ENCODE peak calls at places on chromosomes 13 and 19, in seven cellular contexts. N, B, V, F, J, D and Q are unnamed samples.

GRCh38 chr19:19909654-19910053 is 8.9 kb downstream of the ZNF93 start:
- DNase-seq in J (no peak), D (no peak), B (no peak), V (no peak), N (no peak), F (no peak), Q (no peak)

GRCh38 chr19:39363909-39364457 is 21.8 kb downstream of the SAMD4B start:
- DNase-seq in B (no peak), D (no peak), J (peak; percentile 33), N (peak; percentile 70), V (no peak), F (no peak), Q (peak; percentile 40)

GRCh38 chr13:85529216-85529590 is 270.0 kb downstream of the SLITRK6 start:
- DNase-seq in F (no peak), V (no peak), B (no peak), N (peak; percentile 56), D (no peak), J (no peak), Q (no peak)

GRCh38 chr19:5628470-5628869 is 5.6 kb downstream of the SAFB start:
- DNase-seq in N (no peak), V (no peak), J (no peak), F (no peak), B (no peak), D (no peak), Q (no peak)

GRCh38 chr13:112335135-112335534 is 41.0 kb upstream of the SPACA7 start:
- DNase-seq in B (no peak), J (no peak), V (no peak), D (no peak), N (no peak), F (no peak), Q (no peak)

GRCh38 chr13:79407349-79407979 is 1.4 kb upstream of the RBM26 start:
- DNase-seq in N (no peak), F (no peak), J (no peak), B (no peak), V (no peak), D (no peak), Q (no peak)

GRCh38 chr19:51140441-51140840 is 1.7 kb upstream of the SIGLEC7 start:
- DNase-seq in B (no peak), N (no peak), V (no peak), J (no peak), D (no peak), F (no peak), Q (no peak)

GRCh38 chr13:57629821-57630235 is 1.7 kb upstream of the PCDH17 start:
- DNase-seq in V (no peak), J (peak; percentile 90), B (peak; percentile 54), N (peak; percentile 66), D (no peak), F (no peak), Q (peak; percentile 80)

GRCh38 chr13:51643882-51644281 is 59.6 kb downstream of the WDFY2 start:
- DNase-seq in J (no peak), D (peak; percentile 68), V (no peak), F (no peak), N (peak; percentile 87), B (no peak), Q (no peak)

GRCh38 chr19:13008926-13009787 is 13.9 kb downstream of the NFIX start:
- DNase-seq in N (no peak), J (no peak), V (no peak), F (no peak), D (no peak), B (no peak), Q (no peak)

GRCh38 chr19:44111910-44112463 is 1.2 kb upstream of the ZNF225 start:
- DNase-seq in J (no peak), V (no peak), D (no peak), B (no peak), N (peak; percentile 91), F (peak; percentile 80), Q (no peak)

GRCh38 chr13:93080587-93080986 is 146.0 kb upstream of the GPC6 start:
- DNase-seq in V (no peak), J (no peak), F (no peak), B (no peak), N (peak; percentile 1), D (no peak), Q (no peak)

GRCh38 chr13:109780880-109781383 is 5.5 kb downstream of the IRS2 start:
- DNase-seq in D (no peak), V (no peak), F (no peak), B (no peak), J (no peak), N (no peak), Q (no peak)

GRCh38 chr13:28532226-28533048 is 37.5 kb upstream of the FLT1 start:
- DNase-seq in B (no peak), N (peak; percentile 62), V (no peak), D (no peak), F (no peak), J (peak; percentile 55), Q (peak; percentile 73)

GRCh38 chr19:55452381-55453325 is 8.8 kb downstream of the ISOC2 start:
- DNase-seq in D (no peak), B (peak; percentile 59), J (peak; percentile 80), V (no peak), N (peak; percentile 63), F (no peak), Q (no peak)

GRCh38 chr19:49081273-49081672 is 4.0 kb upstream of the SNRNP70 start:
- DNase-seq in N (no peak), B (no peak), J (no peak), D (no peak), F (no peak), V (no peak), Q (no peak)

GRCh38 chr19:49084206-49085019 is 838 bp upstream of the SNRNP70 start:
- DNase-seq in B (no peak), F (no peak), D (no peak), N (no peak), J (no peak), V (no peak), Q (no peak)

GRCh38 chr19:49086296-49086695 is 1.0 kb downstream of the SNRNP70 start:
- DNase-seq in D (no peak), B (no peak), J (no peak), N (no peak), V (no peak), F (no peak), Q (no peak)

GRCh38 chr19:49085020-49085867 is at the start of gene SNRNP70:
- DNase-seq in F (peak; percentile 97), J (peak; percentile 100), B (peak; percentile 99), D (peak; percentile 98), V (peak; percentile 91), N (peak; percentile 100), Q (peak; percentile 100)

DNA sequence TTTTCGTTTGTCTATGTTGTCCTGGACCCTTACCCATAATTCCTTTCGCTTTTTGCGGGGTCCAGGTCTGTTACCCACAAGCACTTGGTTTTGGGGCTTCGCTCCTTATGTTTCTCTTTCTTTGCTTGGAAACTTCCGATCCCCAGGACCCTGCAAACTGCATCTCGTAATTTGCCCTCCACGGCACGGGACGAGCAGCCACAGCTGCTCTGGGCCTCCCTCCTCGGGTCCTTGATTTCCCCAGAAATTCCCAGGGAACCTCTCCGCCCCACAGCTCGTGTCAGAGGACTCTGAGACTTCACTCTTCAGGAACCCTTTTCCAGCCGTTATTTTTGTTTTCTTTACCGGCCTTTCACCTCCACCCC is 599 bp downstream of the SNRNP70 start:
- DNase-seq in F (no peak), N (no peak), D (no peak), B (no peak), V (no peak), J (no peak), Q (no peak)
- H3K4me3 ChIP-seq in F (peak overlapping the region; percentile 84), N (peak overlapping the region; percentile 98), D (peak overlapping the region; percentile 86), B (peak overlapping the region; percentile 95), V (peak overlapping the region; percentile 88), J (peak overlapping the region; percentile 67), Q (peak overlapping the region; percentile 97)

GRCh38 chr19:3034194-3034844 is 5.2 kb upstream of the TLE2 start:
- DNase-seq in D (no peak), V (no peak), N (no peak), J (no peak), F (no peak), B (no peak), Q (no peak)
- H3K27me3 ChIP-seq in D (no peaks in the 10 kb centered on the region), V (no peaks in the 10 kb centered on the region), N (peaks cover 15% of the 10 kb centered on the region), J (no peaks in the 10 kb centered on the region), F (peaks cover 1% of the 10 kb centered on the region), B (no peaks in the 10 kb centered on the region), Q (no peaks in the 10 kb centered on the region)

DNA sequence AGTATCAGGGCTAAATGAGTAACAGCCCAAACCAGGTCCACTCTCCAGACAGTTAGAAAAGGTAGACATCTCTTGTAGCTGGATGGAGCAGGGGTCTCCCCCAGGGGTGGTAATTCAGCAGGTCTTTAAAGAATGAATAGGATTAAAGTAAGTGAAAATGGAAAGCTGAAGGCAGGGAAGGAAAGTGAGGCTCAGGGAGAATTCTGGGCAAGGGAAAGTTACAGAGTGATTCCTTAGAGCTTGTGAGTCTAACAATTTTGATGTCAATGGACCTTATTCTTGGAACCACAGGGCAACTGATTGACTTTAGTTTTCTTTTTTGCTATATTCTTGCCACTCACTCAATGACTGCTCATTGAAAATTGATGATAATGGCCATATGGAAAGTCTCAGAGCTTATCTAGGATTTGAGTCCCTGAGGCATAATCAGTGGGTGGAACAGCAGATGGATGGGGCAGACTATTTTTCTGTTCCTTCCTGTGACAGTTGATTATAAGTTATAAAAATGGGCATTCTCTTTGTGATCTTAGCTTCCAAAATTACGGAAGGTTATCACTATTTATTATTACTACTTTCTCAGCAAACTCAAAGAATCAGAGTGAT is 76.9 kb downstream of the LRCH1 start:
- DNase-seq in B (no peak), N (no peak), J (no peak), D (no peak), F (no peak), V (no peak), Q (no peak)
- H3K4me1 ChIP-seq in B (peaks cover 33% of the 10 kb centered on the region), N (peaks cover 10% of the 10 kb centered on the region), J (peaks cover 24% of the 10 kb centered on the region), D (peaks cover 17% of the 10 kb centered on the region), F (peaks cover 5% of the 10 kb centered on the region), V (peaks cover 28% of the 10 kb centered on the region), Q (peaks cover 27% of the 10 kb centered on the region)

GRCh38 chr19:46728693-46729339 is 11.9 kb upstream of the PRKD2 start:
- DNase-seq in D (no peak), V (no peak), N (peak; percentile 80), B (peak; percentile 77), J (peak; percentile 84), F (no peak), Q (peak; percentile 88)
- H3K4me3 ChIP-seq in D (no peak overlapping the region), V (no peak overlapping the region), N (no peak overlapping the region), B (no peak overlapping the region), J (peak overlapping the region; percentile 38), F (no peak overlapping the region), Q (peak overlapping the region; percentile 14)